ENCODE peak calls at places on chromosomes 12 and 14, in six cellular contexts. One of them, this sample, is unnamed.

GRCh38 chr12:3122841-3123678 is 45.9 kb downstream of the TSPAN9 start:
- DNase-seq in dorsolateral prefrontal cortex: no peak
- DNase-seq in HFFc6: peak
- DNase-seq in omental fat pad: no peak
- DNase-seq in heart right ventricle: peak
- DNase-seq in sigmoid colon: no peak
- DNase-seq in this sample: no peak

GRCh38 chr12:95365912-95366311 is 108.0 kb upstream of the METAP2 start:
- DNase-seq in dorsolateral prefrontal cortex: no peak
- DNase-seq in HFFc6: no peak
- DNase-seq in omental fat pad: no peak
- DNase-seq in heart right ventricle: no peak
- DNase-seq in sigmoid colon: no peak
- DNase-seq in this sample: no peak

GRCh38 chr14:52131640-52132320 is 62.9 kb upstream of the NID2 start:
- DNase-seq in dorsolateral prefrontal cortex: peak
- DNase-seq in HFFc6: peak
- DNase-seq in omental fat pad: no peak
- DNase-seq in heart right ventricle: peak
- DNase-seq in sigmoid colon: peak
- DNase-seq in this sample: peak

GRCh38 chr12:32033411-32033810 is 73.2 kb upstream of the BICD1 start:
- DNase-seq in dorsolateral prefrontal cortex: no peak
- DNase-seq in HFFc6: no peak
- DNase-seq in omental fat pad: no peak
- DNase-seq in heart right ventricle: no peak
- DNase-seq in sigmoid colon: no peak
- DNase-seq in this sample: no peak

GRCh38 chr12:110853856-110854255 is 7.1 kb downstream of the CCDC63 start:
- DNase-seq in dorsolateral prefrontal cortex: no peak
- DNase-seq in HFFc6: no peak
- DNase-seq in omental fat pad: no peak
- DNase-seq in heart right ventricle: no peak
- DNase-seq in sigmoid colon: no peak
- DNase-seq in this sample: no peak

GRCh38 chr12:79547044-79547734 is 143.6 kb downstream of the PAWR start:
- DNase-seq in dorsolateral prefrontal cortex: no peak
- DNase-seq in HFFc6: peak
- DNase-seq in omental fat pad: no peak
- DNase-seq in heart right ventricle: no peak
- DNase-seq in sigmoid colon: no peak
- DNase-seq in this sample: no peak

GRCh38 chr12:51744235-51744634 is 104.3 kb downstream of the FIGNL2 start:
- DNase-seq in dorsolateral prefrontal cortex: no peak
- DNase-seq in HFFc6: no peak
- DNase-seq in omental fat pad: no peak
- DNase-seq in heart right ventricle: no peak
- DNase-seq in sigmoid colon: no peak
- DNase-seq in this sample: no peak

GRCh38 chr12:2794261-2794735 is 472 bp upstream of the FKBP4 start:
- DNase-seq in dorsolateral prefrontal cortex: no peak
- DNase-seq in HFFc6: peak
- DNase-seq in omental fat pad: no peak
- DNase-seq in heart right ventricle: no peak
- DNase-seq in sigmoid colon: no peak
- DNase-seq in this sample: peak

GRCh38 chr14:75427482-75428229 is at the start of gene JDP2:
- DNase-seq in dorsolateral prefrontal cortex: peak
- DNase-seq in HFFc6: peak
- DNase-seq in omental fat pad: peak
- DNase-seq in heart right ventricle: peak
- DNase-seq in sigmoid colon: peak
- DNase-seq in this sample: peak

DNA sequence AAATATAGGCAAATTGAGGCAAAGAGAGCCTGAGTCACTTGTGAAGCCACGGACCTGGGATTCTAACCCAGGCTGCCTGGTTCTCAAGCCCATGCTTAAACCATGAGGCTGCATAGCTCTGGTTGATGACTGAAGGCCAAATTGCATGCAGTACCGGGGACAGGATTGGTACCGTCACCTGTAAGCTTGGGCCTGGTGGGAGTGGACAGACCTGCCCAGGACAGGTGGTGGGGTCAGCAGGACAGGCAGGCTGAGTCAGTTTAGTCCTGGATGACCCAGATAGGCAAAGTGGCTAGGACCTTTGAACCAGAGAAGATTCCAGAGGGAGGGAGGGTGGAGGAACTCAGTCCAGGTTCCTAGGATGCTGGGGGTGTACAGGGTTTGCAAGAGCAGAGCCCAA is 25.8 kb downstream of the RIN3 start:
- DNase-seq in dorsolateral prefrontal cortex: no peak
- DNase-seq in HFFc6: no peak
- DNase-seq in omental fat pad: no peak
- DNase-seq in heart right ventricle: no peak
- DNase-seq in sigmoid colon: no peak
- DNase-seq in this sample: no peak
- TF ChIP-seq CTCF in dorsolateral prefrontal cortex: no peak
- TF ChIP-seq CTCF in HFFc6: no peak
- TF ChIP-seq CTCF in omental fat pad: no peak
- TF ChIP-seq CTCF in heart right ventricle: no peak
- TF ChIP-seq CTCF in sigmoid colon: no peak
- TF ChIP-seq CTCF in this sample: no peak

GRCh38 chr12:4771960-4772566 is 51.9 kb downstream of the GALNT8 start:
- DNase-seq in dorsolateral prefrontal cortex: no peak
- DNase-seq in HFFc6: no peak
- DNase-seq in omental fat pad: no peak
- DNase-seq in heart right ventricle: no peak
- DNase-seq in sigmoid colon: no peak
- DNase-seq in this sample: no peak

GRCh38 chr12:4779749-4780148 is 59.5 kb downstream of the GALNT8 start:
- DNase-seq in dorsolateral prefrontal cortex: no peak
- DNase-seq in HFFc6: no peak
- DNase-seq in omental fat pad: no peak
- DNase-seq in heart right ventricle: no peak
- DNase-seq in sigmoid colon: no peak
- DNase-seq in this sample: no peak

GRCh38 chr12:4771172-4771959 is 51.2 kb downstream of the GALNT8 start:
- DNase-seq in dorsolateral prefrontal cortex: no peak
- DNase-seq in HFFc6: no peak
- DNase-seq in omental fat pad: no peak
- DNase-seq in heart right ventricle: no peak
- DNase-seq in sigmoid colon: no peak
- DNase-seq in this sample: no peak

GRCh38 chr12:4780624-4781023 is 60.4 kb downstream of the GALNT8 start:
- DNase-seq in dorsolateral prefrontal cortex: peak
- DNase-seq in HFFc6: no peak
- DNase-seq in omental fat pad: no peak
- DNase-seq in heart right ventricle: no peak
- DNase-seq in sigmoid colon: no peak
- DNase-seq in this sample: no peak

DNA sequence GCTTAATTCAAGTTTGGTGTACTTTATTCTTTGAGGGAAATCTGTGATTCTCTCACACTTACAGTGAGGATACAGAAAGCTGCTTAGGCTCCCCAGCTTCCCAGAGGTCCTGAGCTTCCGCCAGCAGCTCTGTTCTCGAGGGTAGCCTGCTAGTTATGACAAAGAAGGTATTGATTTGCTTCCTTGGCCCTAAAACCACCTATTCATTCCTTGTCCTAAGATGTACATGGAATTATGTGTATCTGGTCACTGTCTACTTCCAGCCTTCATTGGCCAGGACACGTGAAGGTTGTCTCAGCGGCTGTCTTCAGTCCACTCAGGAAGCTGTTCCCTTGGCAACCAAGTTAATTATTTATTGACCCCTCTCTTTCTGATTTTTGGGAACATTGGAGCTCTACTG is 55.7 kb downstream of the GALNT8 start:
- DNase-seq in dorsolateral prefrontal cortex: no peak
- DNase-seq in HFFc6: no peak
- DNase-seq in omental fat pad: no peak
- DNase-seq in heart right ventricle: no peak
- DNase-seq in sigmoid colon: no peak
- DNase-seq in this sample: no peak
- TF ChIP-seq CTCF in dorsolateral prefrontal cortex: no peak
- TF ChIP-seq CTCF in HFFc6: no peak
- TF ChIP-seq CTCF in omental fat pad: no peak
- TF ChIP-seq CTCF in heart right ventricle: no peak
- TF ChIP-seq CTCF in sigmoid colon: no peak
- TF ChIP-seq CTCF in this sample: no peak

GRCh38 chr12:70663838-70664237 is 26.6 kb upstream of the PTPRB start:
- DNase-seq in dorsolateral prefrontal cortex: no peak
- DNase-seq in HFFc6: no peak
- DNase-seq in omental fat pad: no peak
- DNase-seq in heart right ventricle: no peak
- DNase-seq in sigmoid colon: no peak
- DNase-seq in this sample: no peak

GRCh38 chr12:70664463-70664862 is 27.2 kb upstream of the PTPRB start:
- DNase-seq in dorsolateral prefrontal cortex: no peak
- DNase-seq in HFFc6: no peak
- DNase-seq in omental fat pad: no peak
- DNase-seq in heart right ventricle: no peak
- DNase-seq in sigmoid colon: no peak
- DNase-seq in this sample: no peak

GRCh38 chr12:70670948-70671347 is 33.7 kb upstream of the PTPRB start:
- DNase-seq in dorsolateral prefrontal cortex: no peak
- DNase-seq in HFFc6: no peak
- DNase-seq in omental fat pad: no peak
- DNase-seq in heart right ventricle: no peak
- DNase-seq in sigmoid colon: no peak
- DNase-seq in this sample: no peak

GRCh38 chr12:70666364-70666763 is 29.1 kb upstream of the PTPRB start:
- DNase-seq in dorsolateral prefrontal cortex: no peak
- DNase-seq in HFFc6: no peak
- DNase-seq in omental fat pad: no peak
- DNase-seq in heart right ventricle: no peak
- DNase-seq in sigmoid colon: no peak
- DNase-seq in this sample: no peak

DNA sequence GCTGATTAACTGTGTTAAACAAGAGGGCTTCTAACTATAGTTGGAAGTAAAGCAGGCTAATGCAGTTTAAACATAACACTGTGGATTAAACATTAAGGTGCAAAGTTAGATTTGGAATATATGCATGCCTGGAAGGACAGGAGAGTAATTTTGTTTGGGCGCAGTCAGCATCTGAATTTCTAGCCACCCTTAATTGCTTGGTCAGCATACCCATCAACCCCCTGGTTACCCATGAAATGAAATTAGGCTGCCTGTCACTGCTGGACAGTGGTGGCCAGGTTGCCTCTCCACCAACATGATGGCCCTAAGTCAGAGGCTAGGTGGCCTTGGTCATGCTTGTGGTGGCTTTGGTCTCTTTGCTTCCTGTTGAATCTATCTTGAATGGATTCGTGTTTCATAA is 30.0 kb upstream of the PTPRB start:
- DNase-seq in dorsolateral prefrontal cortex: no peak
- DNase-seq in HFFc6: no peak
- DNase-seq in omental fat pad: no peak
- DNase-seq in heart right ventricle: no peak
- DNase-seq in sigmoid colon: no peak
- DNase-seq in this sample: no peak
- TF ChIP-seq CTCF in dorsolateral prefrontal cortex: no peak
- TF ChIP-seq CTCF in HFFc6: no peak
- TF ChIP-seq CTCF in omental fat pad: no peak
- TF ChIP-seq CTCF in heart right ventricle: no peak
- TF ChIP-seq CTCF in sigmoid colon: no peak
- TF ChIP-seq CTCF in this sample: no peak

DNA sequence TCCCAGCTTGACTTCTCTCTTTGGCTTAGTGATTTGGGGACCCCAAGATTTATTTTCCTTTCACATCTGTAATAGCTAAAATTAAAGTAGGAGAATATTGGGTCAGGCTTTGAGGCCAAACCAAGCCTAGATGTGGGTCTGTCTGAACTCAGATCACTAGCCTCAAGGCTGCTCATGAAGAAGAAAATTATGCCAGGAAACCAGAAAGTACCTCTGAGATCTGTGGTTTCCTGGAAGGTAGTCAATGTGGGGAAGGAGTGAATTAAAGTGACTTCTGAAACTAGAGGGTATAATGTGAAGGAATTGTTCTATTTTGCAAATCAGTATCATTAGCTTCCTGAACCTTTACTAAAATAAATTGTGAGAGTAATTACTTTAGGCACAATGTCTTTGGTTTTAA is 13.4 kb upstream of the CLEC12A start:
- DNase-seq in dorsolateral prefrontal cortex: no peak
- DNase-seq in HFFc6: no peak
- DNase-seq in omental fat pad: no peak
- DNase-seq in heart right ventricle: no peak
- DNase-seq in sigmoid colon: no peak
- DNase-seq in this sample: no peak
- TF ChIP-seq CTCF in dorsolateral prefrontal cortex: no peak
- TF ChIP-seq CTCF in HFFc6: no peak
- TF ChIP-seq CTCF in omental fat pad: no peak
- TF ChIP-seq CTCF in heart right ventricle: no peak
- TF ChIP-seq CTCF in sigmoid colon: no peak
- TF ChIP-seq CTCF in this sample: no peak

This sample was measured in GM13977.